ENCODE peak calls at places on chromosomes 5 and 9, in eight cellular contexts. I, Z, W, R, L, T, V and P are unnamed samples.

GRCh38 chr9:105278751-105279150 is 34.3 kb downstream of the SLC44A1 start:
- DNase-seq in I (no peak), Z (no peak), W (no peak), R (no peak), L (no peak), T (no peak), V (no peak), P (no peak)

GRCh38 chr9:34490360-34490759 is 31.8 kb downstream of the DNAI1 start:
- DNase-seq in I (no peak), Z (peak), W (no peak), R (no peak), L (no peak), T (no peak), V (no peak), P (no peak)

GRCh38 chr5:163916376-163916775 is 411.0 kb downstream of the MAT2B start:
- DNase-seq in I (no peak), Z (no peak), W (no peak), R (peak), L (no peak), T (no peak), V (no peak), P (peak)

GRCh38 chr9:36327903-36328302 is 69.7 kb upstream of the GNE start:
- DNase-seq in I (no peak), Z (no peak), W (no peak), R (no peak), L (no peak), T (no peak), V (no peak), P (peak)

GRCh38 chr5:135462304-135462703 is 10.2 kb upstream of the TIFAB start:
- DNase-seq in I (peak), Z (peak), W (peak), R (no peak), L (peak), T (peak), V (peak), P (peak)

GRCh38 chr5:132890817-132891216 is 17.3 kb downstream of the LEAP2 start:
- DNase-seq in I (no peak), Z (no peak), W (no peak), R (no peak), L (no peak), T (no peak), V (no peak), P (no peak)

GRCh38 chr5:54610197-54610898 is 92.8 kb downstream of the SNX18 start:
- DNase-seq in I (no peak), Z (no peak), W (no peak), R (peak), L (no peak), T (no peak), V (no peak), P (no peak)

GRCh38 chr9:2679011-2679410 is 38.3 kb upstream of the KCNV2 start:
- DNase-seq in I (no peak), Z (no peak), W (no peak), R (no peak), L (no peak), T (no peak), V (no peak), P (no peak)

GRCh38 chr9:91334053-91334452 is 27.7 kb downstream of the AUH start:
- DNase-seq in I (no peak), Z (no peak), W (no peak), R (no peak), L (no peak), T (no peak), V (no peak), P (peak)

GRCh38 chr9:98430535-98430934 is 175.1 kb upstream of the TBC1D2 start:
- DNase-seq in I (no peak), Z (no peak), W (no peak), R (no peak), L (no peak), T (no peak), V (no peak), P (peak)

GRCh38 chr5:15993334-15993733 is 186.3 kb downstream of the MARCHF11 start:
- DNase-seq in I (no peak), Z (no peak), W (no peak), R (no peak), L (no peak), T (no peak), V (no peak), P (peak)
- TF ChIP-seq USF2 in I (no peak), Z (no peak), W (no peak), R (no peak), L (no peak), T (no peak), V (no peak), P (no peak)

DNA sequence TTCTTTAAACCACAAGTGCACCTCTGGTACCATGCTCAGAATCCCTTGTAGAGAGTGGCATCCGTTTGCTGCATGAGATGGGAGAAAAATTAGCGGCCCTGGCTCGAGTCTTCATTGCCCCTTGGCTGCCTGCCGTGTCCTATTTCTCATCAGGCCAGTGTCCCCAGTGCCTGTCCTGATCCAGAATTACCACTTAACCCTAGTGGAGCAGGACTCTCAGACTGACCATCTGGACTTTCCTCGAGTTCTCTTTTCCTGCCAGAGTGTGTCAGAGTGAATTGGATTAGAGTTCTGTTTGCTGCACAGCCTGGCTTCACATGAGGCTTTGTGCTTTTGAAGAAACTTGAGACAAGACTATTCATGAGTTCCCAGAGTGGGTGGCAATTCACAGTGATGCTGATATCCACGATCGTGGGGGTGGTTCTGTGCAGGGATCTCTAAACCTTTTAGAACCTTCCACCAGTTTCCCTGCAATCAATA is 92.6 kb downstream of the C9orf152 start:
- DNase-seq in I (no peak), Z (no peak), W (no peak), R (no peak), L (no peak), T (no peak), V (no peak), P (peak)
- TF ChIP-seq USF2 in I (no peak), Z (no peak), W (no peak), R (no peak), L (no peak), T (no peak), V (no peak), P (no peak)

GRCh38 chr9:19026375-19026774 is 6.6 kb downstream of the SAXO1 start:
- DNase-seq in I (no peak), Z (no peak), W (no peak), R (no peak), L (no peak), T (no peak), V (no peak), P (no peak)

GRCh38 chr9:19027825-19028224 is 5.2 kb downstream of the SAXO1 start:
- DNase-seq in I (no peak), Z (no peak), W (no peak), R (no peak), L (no peak), T (no peak), V (no peak), P (no peak)

GRCh38 chr9:19030899-19031298 is 2.1 kb downstream of the SAXO1 start:
- DNase-seq in I (no peak), Z (no peak), W (no peak), R (no peak), L (no peak), T (no peak), V (no peak), P (peak)

GRCh38 chr9:19032411-19032810 is 598 bp downstream of the SAXO1 start:
- DNase-seq in I (no peak), Z (no peak), W (no peak), R (no peak), L (no peak), T (no peak), V (no peak), P (no peak)

DNA sequence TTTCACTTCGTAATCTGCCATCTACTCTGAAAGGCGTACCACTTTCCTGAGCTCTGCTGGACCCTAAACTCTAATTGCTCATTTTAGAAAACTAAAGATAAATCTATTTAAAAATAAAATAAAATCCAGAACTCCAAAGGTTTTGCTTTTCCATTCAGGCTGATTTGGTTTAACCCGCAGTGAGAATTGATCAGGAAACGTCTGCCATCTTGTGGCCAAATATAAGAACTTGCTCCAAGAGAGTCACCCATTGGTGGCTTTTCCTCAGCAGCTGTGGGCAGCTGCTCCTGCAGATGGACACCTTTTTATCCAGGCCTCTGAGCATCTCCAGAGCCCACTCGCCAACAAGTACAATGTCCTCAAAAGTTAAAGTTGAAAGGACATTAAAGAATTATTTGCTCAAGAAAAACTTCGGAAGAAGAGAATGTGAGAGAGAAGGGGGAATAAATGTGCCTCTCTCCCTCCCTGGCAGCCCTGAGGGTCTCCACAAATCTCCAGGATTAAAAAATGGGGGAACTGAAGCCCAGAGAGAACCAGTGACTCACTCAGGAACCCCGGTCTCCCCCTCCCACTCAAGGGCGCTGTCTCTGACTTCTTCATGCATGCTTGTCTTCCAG is 4.1 kb downstream of the SAXO1 start:
- DNase-seq in I (peak), Z (peak), W (no peak), R (no peak), L (peak), T (no peak), V (peak), P (peak)
- TF ChIP-seq USF2 in I (no peak), Z (no peak), W (no peak), R (no peak), L (no peak), T (no peak), V (no peak), P (no peak)

DNA sequence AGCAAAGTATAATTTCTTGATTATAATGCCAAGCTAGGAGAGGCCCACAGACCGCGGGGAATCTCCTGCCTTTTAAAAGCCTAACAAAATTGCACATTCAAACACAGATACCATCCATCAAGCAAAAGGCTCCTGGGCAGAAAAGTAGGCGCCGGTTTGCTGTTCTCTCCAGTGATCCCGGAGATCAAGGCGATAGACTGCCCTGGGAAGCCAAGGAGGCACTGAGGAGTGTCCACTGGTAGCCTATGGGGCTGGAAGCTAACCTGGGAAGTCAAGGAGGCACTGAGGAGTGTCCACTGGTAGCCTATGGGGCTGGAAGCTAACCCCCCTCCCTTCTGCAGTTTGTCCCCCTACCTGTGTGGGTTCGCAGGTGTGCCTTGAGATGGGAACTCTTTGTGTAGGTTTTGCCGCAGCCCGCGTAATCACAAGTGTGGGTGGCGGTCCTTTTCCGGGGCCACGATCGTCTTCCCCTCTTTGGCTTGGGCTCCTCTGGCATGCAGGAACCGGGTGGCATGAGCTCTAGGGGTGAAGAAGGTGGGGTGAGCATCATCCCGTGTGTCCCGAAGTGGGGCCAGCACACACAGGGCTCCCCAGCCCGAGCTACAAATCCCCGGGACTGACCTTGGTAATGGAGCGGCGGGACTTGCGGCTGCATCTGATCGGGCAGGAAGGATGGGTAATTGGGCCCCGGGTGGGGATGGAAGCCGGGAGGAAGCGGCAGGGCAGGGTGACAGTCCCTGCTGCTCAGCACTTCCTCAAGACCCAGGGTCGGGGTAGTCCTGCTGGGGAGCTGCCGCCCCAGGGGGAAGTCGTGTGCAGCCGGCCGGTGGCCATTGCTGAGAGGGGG is 2.7 kb downstream of the KLF4 start:
- DNase-seq in I (no peak), Z (no peak), W (peak), R (no peak), L (no peak), T (no peak), V (no peak), P (no peak)
- TF ChIP-seq USF2 in I (no peak), Z (no peak), W (no peak), R (no peak), L (no peak), T (no peak), V (no peak), P (no peak)

GRCh38 chr5:65034782-65035181 is 266.1 kb downstream of the CWC27 start:
- DNase-seq in I (no peak), Z (no peak), W (peak), R (no peak), L (no peak), T (no peak), V (no peak), P (no peak)

GRCh38 chr5:65030056-65030455 is 261.3 kb downstream of the CWC27 start:
- DNase-seq in I (no peak), Z (no peak), W (no peak), R (no peak), L (no peak), T (no peak), V (no peak), P (no peak)

GRCh38 chr5:65034029-65034781 is 265.5 kb downstream of the CWC27 start:
- DNase-seq in I (no peak), Z (no peak), W (no peak), R (no peak), L (peak), T (no peak), V (no peak), P (no peak)

GRCh38 chr5:65029178-65029577 is 260.4 kb downstream of the CWC27 start:
- DNase-seq in I (no peak), Z (no peak), W (no peak), R (no peak), L (no peak), T (no peak), V (no peak), P (peak)

GRCh38 chr5:65032250-65032649 is 263.5 kb downstream of the CWC27 start:
- DNase-seq in I (no peak), Z (no peak), W (no peak), R (no peak), L (no peak), T (no peak), V (no peak), P (peak)
- TF ChIP-seq USF2 in I (no peak), Z (no peak), W (no peak), R (no peak), L (no peak), T (no peak), V (no peak), P (peak)

GRCh38 chr9:137550958-137551655 is 572 bp upstream of the MRPL41 start:
- DNase-seq in I (peak), Z (peak), W (peak), R (no peak), L (peak), T (peak), V (peak), P (peak)
- TF ChIP-seq USF2 in I (no peak), Z (no peak), W (no peak), R (no peak), L (no peak), T (no peak), V (no peak), P (no peak)

GRCh38 chr9:136599811-136600660 is 54.2 kb upstream of the NOTCH1 start:
- DNase-seq in I (no peak), Z (no peak), W (no peak), R (no peak), L (no peak), T (no peak), V (no peak), P (no peak)
- TF ChIP-seq USF2 in I (no peak), Z (no peak), W (no peak), R (no peak), L (no peak), T (no peak), V (no peak), P (no peak)

GRCh38 chr9:121893787-121894186 is 199.3 kb downstream of the TTLL11 start:
- DNase-seq in I (no peak), Z (no peak), W (no peak), R (no peak), L (no peak), T (no peak), V (no peak), P (no peak)
- TF ChIP-seq USF2 in I (no peak), Z (no peak), W (no peak), R (no peak), L (no peak), T (no peak), V (no peak), P (no peak)